ENCODE peak calls at places on chromosomes 3 and 15, in six cellular contexts. K is neural progenitor cell; B is CD4-positive, alpha-beta T cell; Z is COR-L47; V is psoas muscle; U is naive thymus-derived CD8-positive, alpha-beta T cell. P is an unnamed sample.

GRCh38 chr15:44188810-44189209 is 6.3 kb downstream of the FRMD5 start:
- DNase-seq in K (no peak), B (no peak), Z (peak), V (no peak), U (no peak), P (no peak)

GRCh38 chr3:70352215-70352614 is 39.8 kb upstream of the MDFIC2 start:
- DNase-seq in K (no peak), B (no peak), Z (no peak), V (no peak), U (no peak), P (no peak)

GRCh38 chr15:99614749-99615288 is 49.0 kb downstream of the MEF2A start:
- DNase-seq in K (no peak), B (no peak), Z (no peak), V (no peak), U (no peak), P (no peak)

GRCh38 chr15:63046927-63047760 is 4.6 kb downstream of the TPM1 start:
- DNase-seq in K (peak), B (no peak), Z (no peak), V (no peak), U (no peak), P (no peak)

GRCh38 chr3:112020653-112021052 is 13.9 kb upstream of the TMPRSS7 start:
- DNase-seq in K (peak), B (no peak), Z (no peak), V (no peak), U (no peak), P (no peak)

GRCh38 chr3:32951410-32951811 is at the start of gene CCR4:
- DNase-seq in K (no peak), B (peak), Z (no peak), V (no peak), U (peak), P (peak)

GRCh38 chr3:187146389-187146788 is 7.1 kb upstream of the RPL39L start:
- DNase-seq in K (no peak), B (no peak), Z (no peak), V (no peak), U (no peak), P (no peak)

GRCh38 chr3:25288416-25288815 is 139.6 kb upstream of the RARB start:
- DNase-seq in K (no peak), B (no peak), Z (no peak), V (no peak), U (no peak), P (no peak)

GRCh38 chr15:32104061-32104980 is 74.0 kb downstream of the CHRNA7 start:
- DNase-seq in K (no peak), B (no peak), Z (peak), V (no peak), U (no peak), P (no peak)

P was measured in CD4-positive, alpha-beta memory T cell.